ENCODE peak calls at places on chromosomes 3 and 15, in five cellular contexts. O is GM12878, F is K562, B is IMR-90, K is SK-N-SH. Z is an unnamed sample.

GRCh38 chr3:113746955-113747718 is at the start of gene ATP6V1A:
- DNase-seq in F (peak; percentile 73), K (peak; percentile 85), B (no peak), O (no peak), Z (peak; percentile 3)

GRCh38 chr3:21484323-21485154 is 266.5 kb downstream of the ZNF385D start:
- DNase-seq in O (peak; percentile 4), F (peak; percentile 72), K (peak; percentile 22), B (peak; percentile 62), Z (peak; percentile 1)

GRCh38 chr15:41882689-41883483 is 11.0 kb downstream of the SPTBN5 start:
- DNase-seq in O (no peak), F (no peak), K (no peak), B (no peak), Z (no peak)

GRCh38 chr3:112306825-112307224 is 12.8 kb upstream of the SLC9C1 start:
- DNase-seq in B (no peak), F (no peak), O (no peak), K (no peak), Z (no peak)

GRCh38 chr3:197558000-197558399 is 2.2 kb upstream of the BDH1 start:
- DNase-seq in B (no peak), F (no peak), K (no peak), O (no peak), Z (no peak)

GRCh38 chr3:197475514-197475913 is 80.3 kb downstream of the BDH1 start:
- DNase-seq in K (no peak), F (no peak), B (no peak), O (no peak), Z (no peak)

GRCh38 chr15:57118013-57118799 is 199.8 kb downstream of the TCF12 start:
- DNase-seq in O (no peak), K (no peak), F (no peak), B (peak; percentile 31), Z (peak; percentile 19)

GRCh38 chr15:88269371-88270062 is 13.0 kb upstream of the NTRK3 start:
- DNase-seq in F (no peak), O (no peak), B (no peak), K (no peak), Z (no peak)

GRCh38 chr3:39808467-39809180 is 785 bp upstream of the MYRIP start:
- DNase-seq in K (peak; percentile 40), O (no peak), B (no peak), F (peak; percentile 3), Z (no peak)

GRCh38 chr3:11567516-11568467 is 75.9 kb downstream of the VGLL4 start:
- DNase-seq in F (no peak), B (peak; percentile 84), O (no peak), K (no peak), Z (peak; percentile 56)

GRCh38 chr3:43155016-43155415 is 49.1 kb upstream of the POMGNT2 start:
- DNase-seq in F (no peak), B (no peak), O (no peak), K (no peak), Z (no peak)

GRCh38 chr3:192566706-192567290 is 160.5 kb downstream of the FGF12 start:
- DNase-seq in O (peak; percentile 9), F (peak; percentile 65), K (peak; percentile 58), B (peak; percentile 84), Z (peak; percentile 13)

GRCh38 chr15:89656116-89656815 is 999 bp upstream of the KIF7 start:
- DNase-seq in K (no peak), B (peak; percentile 27), F (no peak), O (no peak), Z (no peak)

GRCh38 chr3:137761563-137762503 is 2.3 kb upstream of the SOX14 start:
- DNase-seq in O (no peak), F (no peak), K (peak; percentile 38), B (no peak), Z (no peak)

GRCh38 chr3:61200255-61200654 is 51.0 kb downstream of the FHIT start:
- DNase-seq in K (no peak), F (no peak), O (no peak), B (no peak), Z (no peak)

GRCh38 chr15:80825361-80826030 is 46.3 kb downstream of the CEMIP start:
- DNase-seq in O (no peak), B (no peak), F (no peak), K (no peak), Z (no peak)

GRCh38 chr3:192847918-192848317 is 69.7 kb downstream of the MB21D2 start:
- DNase-seq in K (no peak), B (peak; percentile 84), F (no peak), O (no peak), Z (no peak)

GRCh38 chr3:97821413-97821809 is 400 bp upstream of the CRYBG3 start:
- DNase-seq in B (no peak), K (peak; percentile 45), F (no peak), O (no peak), Z (peak; percentile 5)

GRCh38 chr15:85024509-85025336 is 43.1 kb downstream of the PDE8A start:
- DNase-seq in B (peak; percentile 62), K (no peak), F (peak; percentile 41), O (no peak), Z (peak; percentile 41)

GRCh38 chr15:70095387-70096214 is 2.1 kb downstream of the TLE3 start:
- DNase-seq in B (no peak), K (peak; percentile 75), O (no peak), F (no peak), Z (no peak)

GRCh38 chr3:42654331-42655201 is 1.1 kb downstream of the ZBTB47 start:
- DNase-seq in F (peak; percentile 66), B (peak; percentile 44), K (peak; percentile 92), O (no peak), Z (peak; percentile 32)

GRCh38 chr3:39207361-39208192 is 15.2 kb upstream of the XIRP1 start:
- DNase-seq in B (no peak), K (no peak), F (no peak), O (no peak), Z (no peak)

GRCh38 chr15:87604857-87605446 is 651.6 kb downstream of the NTRK3 start:
- DNase-seq in B (no peak), O (no peak), F (peak; percentile 37), K (peak; percentile 12), Z (peak; percentile 21)

GRCh38 chr15:71425388-71425787 is 310.1 kb downstream of the THSD4 start:
- DNase-seq in K (no peak), O (no peak), B (no peak), F (no peak), Z (no peak)

GRCh38 chr3:51471775-51472652 is 27.8 kb downstream of the DCAF1 start:
- DNase-seq in B (no peak), K (no peak), F (no peak), O (no peak), Z (no peak)

GRCh38 chr3:113292933-113293332 is 81.6 kb downstream of the BOC start:
- DNase-seq in O (no peak), K (no peak), F (no peak), B (no peak), Z (no peak)

GRCh38 chr3:81998139-81998755 is 236.8 kb upstream of the GBE1 start:
- DNase-seq in K (peak; percentile 22), B (peak; percentile 5), F (no peak), O (no peak), Z (no peak)

GRCh38 chr15:42808921-42809320 is 72.0 kb upstream of the CDAN1 start:
- DNase-seq in K (no peak), F (no peak), O (no peak), B (no peak), Z (no peak)

GRCh38 chr3:62942761-62943160 is 67.5 kb upstream of the CADPS start:
- DNase-seq in B (no peak), F (no peak), O (no peak), K (no peak), Z (no peak)

GRCh38 chr3:52679139-52679538 is 6.6 kb downstream of the PBRM1 start:
- DNase-seq in K (no peak), O (no peak), F (no peak), B (no peak), Z (no peak)

GRCh38 chr3:49554639-49555265 is 475 bp downstream of the BSN start:
- DNase-seq in O (no peak), F (peak; percentile 23), B (peak; percentile 10), K (no peak), Z (no peak)

DNA sequence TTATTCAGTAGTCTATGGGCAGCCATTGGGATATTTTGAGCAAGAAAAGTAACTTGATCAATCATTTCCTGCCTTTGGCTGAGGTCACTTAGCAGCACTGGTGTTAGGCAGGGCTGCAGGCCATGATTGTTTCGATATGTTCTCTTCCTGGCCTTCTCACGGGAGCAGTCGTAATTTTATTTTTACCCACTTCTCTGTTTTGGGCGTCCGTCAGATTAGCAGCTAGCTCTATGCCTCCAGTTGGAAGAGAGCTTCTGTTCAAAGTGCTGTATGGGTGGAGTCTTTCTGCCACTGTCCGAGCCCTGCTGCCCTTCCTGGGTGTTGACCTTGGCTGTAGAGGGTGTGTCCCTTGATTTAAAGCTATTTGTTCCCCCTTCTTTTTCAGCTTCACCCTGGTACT is 123.4 kb upstream of the ROPN1 start:
- DNase-seq in F (no peak), B (no peak), K (no peak), O (no peak), Z (no peak)
- H3K4me2 ChIP-seq in F (no peak overlapping the region), B (no peak overlapping the region), K (no peak overlapping the region), O (no peak overlapping the region), Z (no peak overlapping the region)

GRCh38 chr3:169699536-169700050 is 36.1 kb upstream of the MECOM start:
- DNase-seq in B (peak; percentile 72), K (no peak), O (no peak), F (no peak), Z (no peak)
- TF ChIP-seq RCOR1 in B (no peak), K (no peak), O (no peak), F (no peak), Z (no peak)

GRCh38 chr3:189567322-189567721 is 63.9 kb upstream of the TP63 start:
- DNase-seq in K (no peak), B (no peak), O (peak; percentile 28), F (no peak), Z (no peak)

GRCh38 chr3:189567772-189568420 is 63.3 kb upstream of the TP63 start:
- DNase-seq in K (no peak), F (no peak), O (peak; percentile 75), B (no peak), Z (no peak)

GRCh38 chr3:189568931-189569330 is 62.3 kb upstream of the TP63 start:
- DNase-seq in K (no peak), O (no peak), F (no peak), B (no peak), Z (no peak)

GRCh38 chr3:189570916-189571315 is 60.3 kb upstream of the TP63 start:
- DNase-seq in K (no peak), O (peak; percentile 27), F (no peak), B (no peak), Z (no peak)

GRCh38 chr3:189569473-189569872 is 61.7 kb upstream of the TP63 start:
- DNase-seq in O (no peak), F (no peak), K (no peak), B (no peak), Z (no peak)
- H3K4me2 ChIP-seq in O (no peak overlapping the region), F (no peak overlapping the region), K (no peak overlapping the region), B (no peak overlapping the region), Z (no peak overlapping the region)

DNA sequence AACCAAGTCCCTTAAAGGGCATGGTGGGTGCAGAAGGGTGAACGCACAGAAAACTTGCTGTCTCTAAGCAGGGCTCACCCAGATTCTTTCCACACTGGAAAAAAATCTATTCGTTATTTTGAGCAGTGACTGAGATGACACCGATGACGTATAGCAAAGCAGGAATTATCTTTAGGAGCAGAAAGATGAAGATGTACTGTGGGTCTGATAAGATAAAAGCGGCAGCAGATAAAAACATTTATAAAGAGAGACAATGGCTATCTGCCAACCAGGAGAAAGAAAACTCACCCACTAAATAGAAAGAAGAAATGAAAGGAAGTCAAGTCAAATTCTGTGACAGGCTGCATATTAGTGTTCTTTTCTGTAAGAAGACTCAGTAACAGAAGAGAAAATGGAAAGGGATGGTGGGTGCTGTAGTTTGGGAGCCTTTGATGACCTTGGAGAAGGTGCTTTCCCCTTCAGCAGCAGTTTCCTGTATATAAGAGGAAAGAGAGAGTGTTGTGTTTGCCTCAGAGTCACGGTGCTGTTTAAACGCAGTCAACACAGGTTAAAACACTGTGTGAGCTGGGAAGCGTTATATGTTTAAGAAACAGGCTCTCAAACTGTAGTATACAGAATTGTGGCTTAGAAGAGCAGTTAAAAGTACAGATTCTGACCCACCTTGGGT is 111.6 kb downstream of the AQP9 start:
- DNase-seq in K (no peak), F (peak; percentile 15), O (no peak), B (no peak), Z (no peak)
- TF ChIP-seq RCOR1 in K (peak; percentile 18), F (no peak), O (no peak), B (no peak), Z (no peak)